ENCODE peak calls at places on chromosomes 16 and 17, in four cellular contexts. K is gastrocnemius medialis; Q is ovary; G is CD8-positive, alpha-beta T cell. I is an unnamed sample. For H3K4me1, the result is how much of the 10 kb centered on the place peaks cover.

GRCh38 chr16:30567991-30568638 is 3.4 kb downstream of the ZNF688 start:
- DNase-seq in K (no peak), Q (no peak), G (peak), I (no peak)

GRCh38 chr17:5413682-5414081 is 5.8 kb downstream of the NUP88 start:
- DNase-seq in K (no peak), Q (no peak), G (no peak), I (no peak)

GRCh38 chr16:740764-741505 is at the start of gene CIAO3:
- DNase-seq in K (peak), Q (peak), G (peak), I (peak)

GRCh38 chr17:66417300-66417719 is 114.9 kb downstream of the PRKCA start:
- DNase-seq in K (no peak), Q (no peak), G (no peak), I (no peak)

GRCh38 chr16:87236516-87237115 is 80.6 kb downstream of the C16orf95 start:
- DNase-seq in K (no peak), Q (no peak), G (no peak), I (no peak)

GRCh38 chr16:78210305-78210704 is 110.9 kb downstream of the WWOX start:
- DNase-seq in K (no peak), Q (no peak), G (no peak), I (no peak)

GRCh38 chr16:82263456-82264159 is 93.6 kb upstream of the MPHOSPH6 start:
- DNase-seq in K (peak), Q (peak), G (peak), I (no peak)

GRCh38 chr16:86025706-86026105 is 126.7 kb downstream of the IRF8 start:
- DNase-seq in K (no peak), Q (no peak), G (no peak), I (no peak)

GRCh38 chr17:74467221-74467951 is 952 bp downstream of the CD300A start:
- DNase-seq in K (no peak), Q (no peak), G (no peak), I (no peak)

GRCh38 chr17:4249452-4250029 is 14.2 kb downstream of the ANKFY1 start:
- DNase-seq in K (no peak), Q (no peak), G (no peak), I (no peak)

GRCh38 chr17:40827746-40828453 is 5.5 kb upstream of the KRT10 start:
- DNase-seq in K (no peak), Q (no peak), G (no peak), I (peak)

GRCh38 chr17:67833946-67834631 is 8.8 kb downstream of the BPTF start:
- DNase-seq in K (no peak), Q (no peak), G (no peak), I (no peak)

GRCh38 chr16:88842308-88842756 is 14.4 kb downstream of the GALNS start:
- DNase-seq in K (no peak), Q (no peak), G (no peak), I (no peak)

GRCh38 chr17:45395569-45396415 is 36.9 kb downstream of the ARHGAP27 start:
- DNase-seq in K (no peak), Q (no peak), G (no peak), I (no peak)

GRCh38 chr17:77427471-77427991 is 286.8 kb downstream of the SEC14L1 start:
- DNase-seq in K (no peak), Q (peak), G (no peak), I (no peak)

GRCh38 chr17:77428020-77428781 is 287.4 kb downstream of the SEC14L1 start:
- DNase-seq in K (no peak), Q (peak), G (no peak), I (no peak)

GRCh38 chr17:77429735-77429984 is 288.9 kb downstream of the SEC14L1 start:
- DNase-seq in K (no peak), Q (no peak), G (no peak), I (no peak)

GRCh38 chr17:77429985-77430752 is 289.4 kb downstream of the SEC14L1 start:
- DNase-seq in K (peak), Q (peak), G (peak), I (peak)

DNA sequence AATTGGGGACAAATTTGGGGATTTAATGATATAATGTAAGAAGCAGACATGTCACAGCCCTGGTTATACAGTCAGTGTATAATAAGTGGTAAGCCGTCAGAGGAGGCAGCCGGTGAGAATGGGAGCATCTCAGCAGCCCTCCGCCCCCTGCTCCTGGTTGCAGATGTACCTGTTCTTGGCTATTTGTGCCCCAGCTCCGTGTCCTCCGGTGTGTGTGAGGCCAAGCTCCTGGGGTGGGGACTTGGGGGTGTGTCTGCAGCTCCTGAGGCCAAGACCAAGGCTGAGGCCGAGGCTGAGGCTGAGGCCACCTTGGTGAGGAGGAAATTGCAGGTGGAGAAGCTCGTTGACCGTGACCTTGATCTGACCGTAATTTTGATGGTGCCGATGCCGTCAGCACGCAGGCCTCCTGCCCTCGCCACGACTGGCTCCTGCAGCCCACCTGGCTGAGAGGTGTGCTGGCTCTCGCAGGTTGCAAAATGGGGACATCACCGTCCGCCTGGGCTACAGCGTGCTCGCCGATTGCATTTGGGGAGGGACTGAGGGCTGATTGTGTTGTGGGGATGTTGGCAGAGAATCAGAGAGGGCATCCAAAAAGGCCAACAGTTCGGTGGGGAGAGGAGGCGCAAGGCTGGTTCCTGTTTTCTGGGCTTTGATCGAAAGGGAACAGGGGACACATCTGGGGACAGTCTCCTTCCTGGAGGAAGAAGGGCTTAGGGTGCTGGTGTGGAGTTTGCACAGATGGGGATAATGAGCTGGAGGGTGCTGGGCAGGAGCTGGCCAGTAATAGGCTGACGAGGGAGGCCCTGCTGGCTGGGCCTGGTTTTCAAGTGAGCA is 288.3 kb downstream of the SEC14L1 start:
- DNase-seq in K (no peak), Q (peak), G (no peak), I (no peak)
- H3K4me1 ChIP-seq in K (half or more), Q (half or more), G (half or more), I (half or more)

DNA sequence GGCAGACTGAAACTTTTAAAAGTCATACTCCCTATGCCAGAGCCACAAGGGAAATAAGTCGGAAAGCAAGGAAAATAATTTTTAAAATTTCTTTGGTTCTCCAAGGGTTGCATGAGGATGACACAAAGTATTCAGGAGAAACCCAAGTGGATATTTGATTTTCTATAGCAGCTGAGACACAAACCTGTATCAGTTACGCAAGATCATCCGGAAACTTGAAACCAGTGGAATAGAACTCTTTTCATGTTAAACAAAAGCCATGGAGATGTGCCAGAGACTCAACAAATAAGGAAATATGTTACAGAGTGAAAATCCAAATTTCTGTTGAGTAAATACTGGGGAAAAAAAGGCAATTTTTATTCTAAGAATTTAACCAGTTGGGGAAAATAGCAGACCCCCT is 294.7 kb downstream of the KIF2B start:
- DNase-seq in K (no peak), Q (no peak), G (no peak), I (no peak)
- TF ChIP-seq CTCF in K (no peak), Q (no peak), G (no peak), I (no peak)

GRCh38 chr16:66698046-66698445 is 1.5 kb upstream of the CMTM4 start:
- DNase-seq in K (no peak), Q (no peak), G (no peak), I (no peak)

GRCh38 chr16:66701516-66701915 is 5.0 kb upstream of the CMTM4 start:
- DNase-seq in K (no peak), Q (no peak), G (no peak), I (no peak)

GRCh38 chr16:66701061-66701460 is 4.5 kb upstream of the CMTM4 start:
- DNase-seq in K (no peak), Q (no peak), G (no peak), I (no peak)

GRCh38 chr16:66696669-66697630 is at the start of gene CMTM4:
- DNase-seq in K (peak), Q (peak), G (peak), I (peak)

DNA sequence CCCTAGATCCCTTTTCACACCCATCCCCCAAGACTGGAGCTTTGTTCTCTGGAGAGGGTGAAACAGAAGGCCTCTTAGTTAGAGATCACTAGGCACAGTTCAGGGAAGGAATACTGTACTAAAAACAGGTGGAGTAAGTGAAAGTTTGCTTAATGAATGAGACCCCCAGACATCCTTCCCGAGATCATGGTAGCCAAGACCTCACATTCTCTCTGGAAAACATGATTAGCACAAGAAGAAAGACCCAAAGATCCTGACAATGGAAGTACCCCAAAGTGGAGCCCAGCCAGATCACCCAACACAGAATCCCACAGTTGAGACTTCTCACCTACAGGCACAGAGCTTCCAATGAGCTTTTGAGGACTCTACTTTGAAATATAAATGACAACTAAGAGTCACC is 3.4 kb upstream of the CMTM4 start:
- DNase-seq in K (no peak), Q (no peak), G (no peak), I (no peak)
- H3K4me1 ChIP-seq in K (under half), Q (under half), G (under half), I (under half)

DNA sequence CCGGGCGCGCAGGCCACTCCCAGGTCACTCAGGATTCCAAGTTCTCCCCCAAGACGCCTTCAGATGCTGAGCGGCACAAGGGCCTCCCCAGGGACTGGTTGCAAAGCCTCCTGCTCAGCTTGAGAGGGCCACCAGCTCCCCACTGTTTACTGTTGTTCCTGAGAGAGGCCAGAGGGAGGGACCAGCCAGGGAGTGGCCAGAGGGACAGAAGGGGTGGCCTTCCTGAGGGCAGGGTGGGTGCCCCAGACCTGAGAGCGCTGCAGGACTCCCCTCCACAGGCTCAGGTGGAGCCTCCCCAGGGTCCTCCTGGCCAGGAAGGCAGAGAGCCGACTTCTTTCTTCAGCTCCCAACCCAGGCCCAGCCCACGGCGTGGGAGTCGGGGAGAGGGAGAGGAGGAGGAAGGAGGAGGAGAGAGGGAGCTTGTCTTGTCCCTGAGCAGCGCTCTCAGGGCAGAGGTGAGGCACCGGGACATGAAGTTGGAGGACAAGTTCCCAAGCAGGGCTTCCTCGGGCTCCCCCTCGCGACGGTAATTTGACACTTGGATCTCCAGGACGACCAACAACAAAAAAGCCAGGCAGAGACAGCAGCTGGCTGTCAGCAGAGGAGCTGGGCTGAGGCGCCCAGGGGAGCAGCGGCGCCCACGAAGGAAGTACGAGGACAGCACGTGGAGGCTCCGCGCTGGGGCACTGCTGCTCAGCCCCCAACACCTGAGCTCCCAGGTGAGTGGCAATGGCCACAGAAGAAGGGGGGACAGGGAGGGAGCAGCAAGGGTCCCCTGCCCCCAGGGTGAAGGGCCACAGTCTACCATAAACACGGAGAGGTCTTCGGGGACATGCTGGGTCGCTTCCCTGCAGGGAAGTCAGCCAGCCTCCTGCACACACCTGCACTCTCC is 496 bp downstream of the SMIM5 start:
- DNase-seq in K (peak), Q (peak), G (peak), I (peak)
- TF ChIP-seq CTCF in K (peak), Q (peak), G (no peak), I (peak)

GRCh38 chr17:82366749-82367148 is 4.8 kb upstream of the UTS2R start:
- DNase-seq in K (no peak), Q (no peak), G (no peak), I (no peak)
- H3K4me1 ChIP-seq in K (under half), Q (under half), G (under half), I (under half)

GRCh38 chr16:23145608-23146007 is 3.6 kb downstream of the USP31 start:
- DNase-seq in K (no peak), Q (no peak), G (no peak), I (no peak)
- TF ChIP-seq CTCF in K (no peak), Q (no peak), G (no peak), I (no peak)